ENCODE peak calls at places on chromosomes 5 and 9, in five cellular contexts. One of them, this sample, is unnamed.
A peak's percentile ranks its signal among the peaks of the same experiment; 100 is the strongest.

GRCh38 chr9:134544388-134545212 is 97.0 kb upstream of the COL5A1 start:
- DNase-seq in uterus: peak; percentile 50
- DNase-seq in heart right ventricle: no peak
- DNase-seq in A673: peak; percentile 71
- DNase-seq in tibial artery: peak; percentile 68
- DNase-seq in this sample: peak; percentile 65

GRCh38 chr9:116151966-116152381 is 1.6 kb upstream of the PAPPA start:
- DNase-seq in uterus: no peak
- DNase-seq in heart right ventricle: no peak
- DNase-seq in A673: peak; percentile 73
- DNase-seq in tibial artery: no peak
- DNase-seq in this sample: no peak

GRCh38 chr5:168734657-168735344 is 155.6 kb upstream of the PANK3 start:
- DNase-seq in uterus: peak; percentile 32
- DNase-seq in heart right ventricle: peak; percentile 38
- DNase-seq in A673: no peak
- DNase-seq in tibial artery: peak; percentile 96
- DNase-seq in this sample: no peak

GRCh38 chr9:124510650-124511425 is 3.6 kb upstream of the NR5A1 start:
- DNase-seq in uterus: no peak
- DNase-seq in heart right ventricle: no peak
- DNase-seq in A673: no peak
- DNase-seq in tibial artery: no peak
- DNase-seq in this sample: no peak

GRCh38 chr5:78601622-78602314 is 46.8 kb downstream of the LHFPL2 start:
- DNase-seq in uterus: no peak
- DNase-seq in heart right ventricle: no peak
- DNase-seq in A673: no peak
- DNase-seq in tibial artery: no peak
- DNase-seq in this sample: no peak

GRCh38 chr5:76982450-76982849 is 29.6 kb downstream of the CRHBP start:
- DNase-seq in uterus: no peak
- DNase-seq in heart right ventricle: no peak
- DNase-seq in A673: no peak
- DNase-seq in tibial artery: no peak
- DNase-seq in this sample: no peak

GRCh38 chr5:172715931-172716682 is 54.9 kb downstream of the DUSP1 start:
- DNase-seq in uterus: no peak
- DNase-seq in heart right ventricle: no peak
- DNase-seq in A673: no peak
- DNase-seq in tibial artery: no peak
- DNase-seq in this sample: no peak

GRCh38 chr9:89711866-89712265 is 107.1 kb downstream of the GADD45G start:
- DNase-seq in uterus: no peak
- DNase-seq in heart right ventricle: no peak
- DNase-seq in A673: no peak
- DNase-seq in tibial artery: no peak
- DNase-seq in this sample: no peak

GRCh38 chr5:41510176-41510831 is at the start of gene PLCXD3:
- DNase-seq in uterus: no peak
- DNase-seq in heart right ventricle: peak; percentile 45
- DNase-seq in A673: peak; percentile 84
- DNase-seq in tibial artery: peak; percentile 74
- DNase-seq in this sample: peak; percentile 65

GRCh38 chr5:56168066-56168478 is 65.1 kb downstream of the ANKRD55 start:
- DNase-seq in uterus: no peak
- DNase-seq in heart right ventricle: no peak
- DNase-seq in A673: no peak
- DNase-seq in tibial artery: no peak
- DNase-seq in this sample: no peak

GRCh38 chr5:142508630-142509425 is 177.1 kb downstream of the FGF1 start:
- DNase-seq in uterus: no peak
- DNase-seq in heart right ventricle: no peak
- DNase-seq in A673: peak; percentile 29
- DNase-seq in tibial artery: no peak
- DNase-seq in this sample: no peak

GRCh38 chr5:17679597-17680187 is 45.4 kb downstream of the TAF11L14 start:
- DNase-seq in uterus: no peak
- DNase-seq in heart right ventricle: no peak
- DNase-seq in A673: no peak
- DNase-seq in tibial artery: no peak
- DNase-seq in this sample: no peak

GRCh38 chr5:157051604-157052245 is 7.2 kb downstream of the HAVCR1 start:
- DNase-seq in uterus: no peak
- DNase-seq in heart right ventricle: no peak
- DNase-seq in A673: no peak
- DNase-seq in tibial artery: no peak
- DNase-seq in this sample: no peak

GRCh38 chr5:157059093-157059539 is at the start of gene HAVCR1:
- DNase-seq in uterus: no peak
- DNase-seq in heart right ventricle: no peak
- DNase-seq in A673: no peak
- DNase-seq in tibial artery: no peak
- DNase-seq in this sample: no peak

GRCh38 chr5:157059891-157060290 is 975 bp upstream of the HAVCR1 start:
- DNase-seq in uterus: no peak
- DNase-seq in heart right ventricle: no peak
- DNase-seq in A673: no peak
- DNase-seq in tibial artery: no peak
- DNase-seq in this sample: no peak

GRCh38 chr5:157057459-157058370 is 1.2 kb downstream of the HAVCR1 start:
- DNase-seq in uterus: no peak
- DNase-seq in heart right ventricle: no peak
- DNase-seq in A673: no peak
- DNase-seq in tibial artery: no peak
- DNase-seq in this sample: no peak
- H3K27ac ChIP-seq in uterus: no peak overlapping the region
- H3K27ac ChIP-seq in heart right ventricle: no peak overlapping the region
- H3K27ac ChIP-seq in A673: no peak overlapping the region
- H3K27ac ChIP-seq in tibial artery: no peak overlapping the region
- H3K27ac ChIP-seq in this sample: no peak overlapping the region

DNA sequence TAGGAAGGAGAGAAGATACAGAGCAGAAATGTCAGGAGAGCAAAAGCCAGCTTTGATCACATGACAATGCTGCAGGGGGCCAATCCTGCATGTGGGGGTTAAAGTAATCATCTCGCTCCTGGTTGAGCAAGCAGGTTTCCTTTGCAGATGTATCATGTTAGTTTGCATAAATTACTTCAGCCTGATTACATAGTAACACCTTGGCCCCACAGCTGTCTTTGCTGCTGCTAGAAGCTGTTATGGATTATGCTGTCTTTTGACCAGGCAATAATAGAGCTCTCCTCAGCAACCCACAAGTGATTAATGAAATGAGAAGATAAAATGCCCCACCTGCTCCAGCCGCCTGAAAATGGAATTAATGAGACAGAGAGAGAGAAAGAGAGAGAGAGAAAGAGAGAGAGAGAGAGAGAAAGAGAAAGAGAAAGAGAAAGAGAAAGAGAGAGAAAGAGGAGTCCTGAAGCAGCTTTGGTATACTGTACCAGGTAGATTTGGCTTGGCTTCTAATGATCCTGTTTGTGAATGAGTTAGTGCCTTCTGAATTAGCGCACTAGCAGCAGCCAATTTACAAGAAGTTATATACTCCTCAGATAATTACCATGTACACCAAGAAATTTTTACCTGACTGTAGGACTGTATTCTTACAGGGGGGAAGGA is 174.3 kb upstream of the RORB start:
- DNase-seq in uterus: no peak
- DNase-seq in heart right ventricle: no peak
- DNase-seq in A673: no peak
- DNase-seq in tibial artery: no peak
- DNase-seq in this sample: no peak
- H3K4me3 ChIP-seq in uterus: no peak overlapping the region
- H3K4me3 ChIP-seq in heart right ventricle: no peak overlapping the region
- H3K4me3 ChIP-seq in A673: no peak overlapping the region
- H3K4me3 ChIP-seq in tibial artery: no peak overlapping the region
- H3K4me3 ChIP-seq in this sample: no peak overlapping the region

GRCh38 chr5:74839228-74839627 is 27.0 kb downstream of the FAM169A start:
- DNase-seq in uterus: no peak
- DNase-seq in heart right ventricle: no peak
- DNase-seq in A673: no peak
- DNase-seq in tibial artery: no peak
- DNase-seq in this sample: no peak

GRCh38 chr5:74838262-74838661 is 27.9 kb downstream of the FAM169A start:
- DNase-seq in uterus: no peak
- DNase-seq in heart right ventricle: no peak
- DNase-seq in A673: no peak
- DNase-seq in tibial artery: no peak
- DNase-seq in this sample: no peak

GRCh38 chr5:74833537-74834266 is 32.5 kb downstream of the FAM169A start:
- DNase-seq in uterus: no peak
- DNase-seq in heart right ventricle: no peak
- DNase-seq in A673: no peak
- DNase-seq in tibial artery: no peak
- DNase-seq in this sample: no peak

DNA sequence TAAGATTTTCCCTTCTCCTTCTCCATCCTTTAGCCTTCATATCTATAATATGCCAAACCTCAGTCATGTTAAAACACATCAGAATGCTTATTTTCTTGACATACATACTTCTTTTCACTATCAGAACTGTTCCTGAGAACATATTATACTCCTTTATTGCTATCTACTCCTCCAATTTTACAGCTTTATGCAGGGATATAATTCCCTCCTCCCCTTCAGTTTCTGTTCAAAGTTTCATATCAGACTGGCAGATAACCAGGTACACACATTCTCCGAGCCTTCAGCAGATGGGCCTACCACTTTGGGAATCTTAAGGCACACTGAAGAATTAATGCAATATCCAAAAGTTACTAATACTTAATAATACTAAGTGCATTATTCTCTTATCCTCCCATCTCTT is 29.1 kb downstream of the FAM169A start:
- DNase-seq in uterus: no peak
- DNase-seq in heart right ventricle: no peak
- DNase-seq in A673: no peak
- DNase-seq in tibial artery: no peak
- DNase-seq in this sample: no peak
- H3K36me3 ChIP-seq in uterus: no peaks in the 10 kb centered on the region
- H3K36me3 ChIP-seq in heart right ventricle: no peaks in the 10 kb centered on the region
- H3K36me3 ChIP-seq in A673: no peaks in the 10 kb centered on the region
- H3K36me3 ChIP-seq in tibial artery: no peaks in the 10 kb centered on the region
- H3K36me3 ChIP-seq in this sample: no peaks in the 10 kb centered on the region

DNA sequence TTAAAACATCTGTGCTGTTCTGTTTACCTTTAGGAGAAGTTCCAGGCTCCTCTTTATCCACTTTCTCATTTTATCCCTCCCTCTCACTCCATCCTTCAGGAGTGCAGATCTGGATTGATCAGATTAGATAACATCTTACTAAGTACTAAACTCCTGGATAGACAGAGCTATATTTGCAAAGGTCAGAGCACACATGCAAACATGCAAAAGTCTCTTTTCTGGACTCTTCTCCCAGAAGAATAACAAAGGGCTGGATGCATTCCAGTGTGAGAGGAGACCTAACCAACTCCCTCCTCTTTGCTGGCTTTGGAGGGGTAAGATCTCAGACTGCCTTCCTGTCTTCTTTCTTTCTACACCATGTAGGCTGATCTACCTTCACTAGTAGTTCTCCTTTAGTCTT is 21.4 kb downstream of the GARNL3 start:
- DNase-seq in uterus: no peak
- DNase-seq in heart right ventricle: no peak
- DNase-seq in A673: no peak
- DNase-seq in tibial artery: no peak
- DNase-seq in this sample: no peak
- H3K27ac ChIP-seq in uterus: no peak overlapping the region
- H3K27ac ChIP-seq in heart right ventricle: no peak overlapping the region
- H3K27ac ChIP-seq in A673: no peak overlapping the region
- H3K27ac ChIP-seq in tibial artery: peak overlapping the region; percentile 9
- H3K27ac ChIP-seq in this sample: no peak overlapping the region

GRCh38 chr5:139276426-139276825 is 17.1 kb upstream of the MATR3 start:
- DNase-seq in uterus: no peak
- DNase-seq in heart right ventricle: no peak
- DNase-seq in A673: no peak
- DNase-seq in tibial artery: no peak
- DNase-seq in this sample: no peak
- H3K4me3 ChIP-seq in uterus: no peak overlapping the region
- H3K4me3 ChIP-seq in heart right ventricle: no peak overlapping the region
- H3K4me3 ChIP-seq in A673: peak overlapping the region; percentile 73
- H3K4me3 ChIP-seq in tibial artery: no peak overlapping the region
- H3K4me3 ChIP-seq in this sample: peak overlapping the region; percentile 65

GRCh38 chr9:108877524-108877923 is 15.5 kb downstream of the ACTL7A start:
- DNase-seq in uterus: no peak
- DNase-seq in heart right ventricle: no peak
- DNase-seq in A673: no peak
- DNase-seq in tibial artery: no peak
- DNase-seq in this sample: no peak

GRCh38 chr9:108876425-108876824 is 14.4 kb downstream of the ACTL7A start:
- DNase-seq in uterus: no peak
- DNase-seq in heart right ventricle: no peak
- DNase-seq in A673: no peak
- DNase-seq in tibial artery: no peak
- DNase-seq in this sample: no peak

GRCh38 chr9:108869092-108869725 is 7.1 kb downstream of the ACTL7A start:
- DNase-seq in uterus: no peak
- DNase-seq in heart right ventricle: no peak
- DNase-seq in A673: no peak
- DNase-seq in tibial artery: no peak
- DNase-seq in this sample: no peak

DNA sequence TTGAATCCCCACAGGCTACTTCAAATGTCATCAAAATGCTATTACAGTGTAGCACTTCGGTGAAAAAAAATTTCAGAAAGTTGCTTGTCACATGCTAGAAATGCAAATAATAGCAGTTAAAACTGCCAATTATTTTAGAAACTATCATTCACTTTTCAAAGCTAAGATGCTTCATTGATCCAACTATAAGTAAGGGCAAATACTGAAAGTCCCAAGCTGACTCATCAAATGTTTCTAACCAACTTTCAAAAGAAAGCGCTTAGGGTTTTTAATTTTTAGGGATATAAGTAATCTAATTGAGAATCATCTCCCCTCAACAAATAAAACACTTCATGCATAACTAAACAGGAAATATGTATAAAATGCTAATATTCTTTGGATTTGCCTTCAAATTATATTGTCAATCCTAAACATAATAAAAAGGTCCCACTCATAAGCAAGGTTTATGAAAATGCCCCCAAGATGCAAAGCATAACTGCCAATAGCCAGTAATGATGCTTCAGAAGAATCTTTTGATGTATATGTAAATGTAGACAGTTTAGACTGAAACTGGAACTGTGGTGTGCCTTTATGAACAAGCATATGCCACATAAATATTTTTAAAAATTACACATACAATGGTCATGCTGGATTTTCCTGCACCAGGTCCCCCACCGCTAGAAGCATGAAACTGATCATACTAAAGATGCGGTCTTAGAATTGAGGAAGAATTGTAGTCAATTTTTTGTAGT is 12.2 kb downstream of the ACTL7A start:
- DNase-seq in uterus: no peak
- DNase-seq in heart right ventricle: no peak
- DNase-seq in A673: no peak
- DNase-seq in tibial artery: no peak
- DNase-seq in this sample: no peak
- H3K36me3 ChIP-seq in uterus: no peaks in the 10 kb centered on the region
- H3K36me3 ChIP-seq in heart right ventricle: peaks cover 100% of the 10 kb centered on the region
- H3K36me3 ChIP-seq in A673: peaks cover 38% of the 10 kb centered on the region
- H3K36me3 ChIP-seq in tibial artery: peaks cover 96% of the 10 kb centered on the region
- H3K36me3 ChIP-seq in this sample: no peaks in the 10 kb centered on the region